ENCODE peak calls at places on chromosomes 16 and 17, in five cellular contexts. One of them, this sample, is unnamed.

GRCh38 chr16:30434852-30435251 is 5.0 kb upstream of the DCTPP1 start:
- DNase-seq in activated CD4-positive, alpha-beta T cell treated with anti-CD3 and anti-CD28 coated beads for 1 hour: no peak
- DNase-seq in activated CD8-positive, alpha-beta memory T cell treated with anti-CD3 and anti-CD28 coated beads, Interleukin-2, amount 50 U/mL, for 4 hours: no peak
- DNase-seq in Right ventricle myocardium superior: no peak
- DNase-seq in EL: no peak
- DNase-seq in this sample: no peak

GRCh38 chr16:50246299-50247122 is 19.8 kb upstream of the ADCY7 start:
- DNase-seq in activated CD4-positive, alpha-beta T cell treated with anti-CD3 and anti-CD28 coated beads for 1 hour: no peak
- DNase-seq in activated CD8-positive, alpha-beta memory T cell treated with anti-CD3 and anti-CD28 coated beads, Interleukin-2, amount 50 U/mL, for 4 hours: no peak
- DNase-seq in Right ventricle myocardium superior: no peak
- DNase-seq in EL: no peak
- DNase-seq in this sample: peak

GRCh38 chr16:15961060-15961511 is 11.7 kb downstream of the ABCC1 start:
- DNase-seq in activated CD4-positive, alpha-beta T cell treated with anti-CD3 and anti-CD28 coated beads for 1 hour: peak
- DNase-seq in activated CD8-positive, alpha-beta memory T cell treated with anti-CD3 and anti-CD28 coated beads, Interleukin-2, amount 50 U/mL, for 4 hours: peak
- DNase-seq in Right ventricle myocardium superior: no peak
- DNase-seq in EL: no peak
- DNase-seq in this sample: no peak

GRCh38 chr16:17633146-17633966 is 162.6 kb upstream of the XYLT1 start:
- DNase-seq in activated CD4-positive, alpha-beta T cell treated with anti-CD3 and anti-CD28 coated beads for 1 hour: no peak
- DNase-seq in activated CD8-positive, alpha-beta memory T cell treated with anti-CD3 and anti-CD28 coated beads, Interleukin-2, amount 50 U/mL, for 4 hours: no peak
- DNase-seq in Right ventricle myocardium superior: no peak
- DNase-seq in EL: no peak
- DNase-seq in this sample: no peak

GRCh38 chr17:15361151-15361550 is 19.8 kb upstream of the TEKT3 start:
- DNase-seq in activated CD4-positive, alpha-beta T cell treated with anti-CD3 and anti-CD28 coated beads for 1 hour: no peak
- DNase-seq in activated CD8-positive, alpha-beta memory T cell treated with anti-CD3 and anti-CD28 coated beads, Interleukin-2, amount 50 U/mL, for 4 hours: no peak
- DNase-seq in Right ventricle myocardium superior: no peak
- DNase-seq in EL: peak
- DNase-seq in this sample: no peak

GRCh38 chr16:15907863-15908478 is 19.6 kb upstream of the CEP20 start:
- DNase-seq in activated CD4-positive, alpha-beta T cell treated with anti-CD3 and anti-CD28 coated beads for 1 hour: no peak
- DNase-seq in activated CD8-positive, alpha-beta memory T cell treated with anti-CD3 and anti-CD28 coated beads, Interleukin-2, amount 50 U/mL, for 4 hours: peak
- DNase-seq in Right ventricle myocardium superior: no peak
- DNase-seq in EL: peak
- DNase-seq in this sample: peak

GRCh38 chr16:8605554-8605953 is 15.2 kb upstream of the TMEM114 start:
- DNase-seq in activated CD4-positive, alpha-beta T cell treated with anti-CD3 and anti-CD28 coated beads for 1 hour: no peak
- DNase-seq in activated CD8-positive, alpha-beta memory T cell treated with anti-CD3 and anti-CD28 coated beads, Interleukin-2, amount 50 U/mL, for 4 hours: no peak
- DNase-seq in Right ventricle myocardium superior: no peak
- DNase-seq in EL: no peak
- DNase-seq in this sample: no peak

GRCh38 chr17:13920413-13920812 is 148.9 kb upstream of the COX10 start:
- DNase-seq in activated CD4-positive, alpha-beta T cell treated with anti-CD3 and anti-CD28 coated beads for 1 hour: no peak
- DNase-seq in activated CD8-positive, alpha-beta memory T cell treated with anti-CD3 and anti-CD28 coated beads, Interleukin-2, amount 50 U/mL, for 4 hours: no peak
- DNase-seq in Right ventricle myocardium superior: no peak
- DNase-seq in EL: no peak
- DNase-seq in this sample: no peak

GRCh38 chr17:35889818-35890773 is 9.9 kb upstream of the CCL5 start:
- DNase-seq in activated CD4-positive, alpha-beta T cell treated with anti-CD3 and anti-CD28 coated beads for 1 hour: no peak
- DNase-seq in activated CD8-positive, alpha-beta memory T cell treated with anti-CD3 and anti-CD28 coated beads, Interleukin-2, amount 50 U/mL, for 4 hours: no peak
- DNase-seq in Right ventricle myocardium superior: no peak
- DNase-seq in EL: peak
- DNase-seq in this sample: no peak

GRCh38 chr16:21608647-21609328 is 9.4 kb downstream of the METTL9 start:
- DNase-seq in activated CD4-positive, alpha-beta T cell treated with anti-CD3 and anti-CD28 coated beads for 1 hour: no peak
- DNase-seq in activated CD8-positive, alpha-beta memory T cell treated with anti-CD3 and anti-CD28 coated beads, Interleukin-2, amount 50 U/mL, for 4 hours: no peak
- DNase-seq in Right ventricle myocardium superior: no peak
- DNase-seq in EL: no peak
- DNase-seq in this sample: no peak

GRCh38 chr17:37818689-37819088 is 73.8 kb upstream of the HNF1B start:
- DNase-seq in activated CD4-positive, alpha-beta T cell treated with anti-CD3 and anti-CD28 coated beads for 1 hour: no peak
- DNase-seq in activated CD8-positive, alpha-beta memory T cell treated with anti-CD3 and anti-CD28 coated beads, Interleukin-2, amount 50 U/mL, for 4 hours: no peak
- DNase-seq in Right ventricle myocardium superior: no peak
- DNase-seq in EL: peak
- DNase-seq in this sample: no peak

GRCh38 chr16:85029981-85030381 is 2.4 kb downstream of the KIAA0513 start:
- DNase-seq in activated CD4-positive, alpha-beta T cell treated with anti-CD3 and anti-CD28 coated beads for 1 hour: no peak
- DNase-seq in activated CD8-positive, alpha-beta memory T cell treated with anti-CD3 and anti-CD28 coated beads, Interleukin-2, amount 50 U/mL, for 4 hours: no peak
- DNase-seq in Right ventricle myocardium superior: no peak
- DNase-seq in EL: no peak
- DNase-seq in this sample: no peak

GRCh38 chr16:64892843-64893242 is 229.0 kb downstream of the CDH11 start:
- DNase-seq in activated CD4-positive, alpha-beta T cell treated with anti-CD3 and anti-CD28 coated beads for 1 hour: no peak
- DNase-seq in activated CD8-positive, alpha-beta memory T cell treated with anti-CD3 and anti-CD28 coated beads, Interleukin-2, amount 50 U/mL, for 4 hours: no peak
- DNase-seq in Right ventricle myocardium superior: no peak
- DNase-seq in EL: peak
- DNase-seq in this sample: no peak

GRCh38 chr17:21263351-21263750 is 10.1 kb upstream of the NATD1 start:
- DNase-seq in activated CD4-positive, alpha-beta T cell treated with anti-CD3 and anti-CD28 coated beads for 1 hour: no peak
- DNase-seq in activated CD8-positive, alpha-beta memory T cell treated with anti-CD3 and anti-CD28 coated beads, Interleukin-2, amount 50 U/mL, for 4 hours: no peak
- DNase-seq in Right ventricle myocardium superior: no peak
- DNase-seq in EL: peak
- DNase-seq in this sample: no peak

GRCh38 chr17:561118-561517 is 153.5 kb downstream of the VPS53 start:
- DNase-seq in activated CD4-positive, alpha-beta T cell treated with anti-CD3 and anti-CD28 coated beads for 1 hour: no peak
- DNase-seq in activated CD8-positive, alpha-beta memory T cell treated with anti-CD3 and anti-CD28 coated beads, Interleukin-2, amount 50 U/mL, for 4 hours: no peak
- DNase-seq in Right ventricle myocardium superior: no peak
- DNase-seq in EL: peak
- DNase-seq in this sample: no peak

GRCh38 chr17:76363107-76363801 is 9.5 kb upstream of the PRPSAP1 start:
- DNase-seq in activated CD4-positive, alpha-beta T cell treated with anti-CD3 and anti-CD28 coated beads for 1 hour: no peak
- DNase-seq in activated CD8-positive, alpha-beta memory T cell treated with anti-CD3 and anti-CD28 coated beads, Interleukin-2, amount 50 U/mL, for 4 hours: no peak
- DNase-seq in Right ventricle myocardium superior: no peak
- DNase-seq in EL: no peak
- DNase-seq in this sample: no peak

GRCh38 chr17:58249270-58250133 is 11.1 kb downstream of the LPO start:
- DNase-seq in activated CD4-positive, alpha-beta T cell treated with anti-CD3 and anti-CD28 coated beads for 1 hour: peak
- DNase-seq in activated CD8-positive, alpha-beta memory T cell treated with anti-CD3 and anti-CD28 coated beads, Interleukin-2, amount 50 U/mL, for 4 hours: peak
- DNase-seq in Right ventricle myocardium superior: peak
- DNase-seq in EL: peak
- DNase-seq in this sample: peak

GRCh38 chr16:79402920-79403319 is 197.6 kb downstream of the MAF start:
- DNase-seq in activated CD4-positive, alpha-beta T cell treated with anti-CD3 and anti-CD28 coated beads for 1 hour: no peak
- DNase-seq in activated CD8-positive, alpha-beta memory T cell treated with anti-CD3 and anti-CD28 coated beads, Interleukin-2, amount 50 U/mL, for 4 hours: no peak
- DNase-seq in Right ventricle myocardium superior: no peak
- DNase-seq in EL: no peak
- DNase-seq in this sample: no peak

GRCh38 chr17:36948717-36949460 is at the start of gene AATF:
- DNase-seq in activated CD4-positive, alpha-beta T cell treated with anti-CD3 and anti-CD28 coated beads for 1 hour: peak
- DNase-seq in activated CD8-positive, alpha-beta memory T cell treated with anti-CD3 and anti-CD28 coated beads, Interleukin-2, amount 50 U/mL, for 4 hours: peak
- DNase-seq in Right ventricle myocardium superior: peak
- DNase-seq in EL: peak
- DNase-seq in this sample: peak

GRCh38 chr16:61050547-61050946 is 985.7 kb downstream of the CDH8 start:
- DNase-seq in activated CD4-positive, alpha-beta T cell treated with anti-CD3 and anti-CD28 coated beads for 1 hour: no peak
- DNase-seq in activated CD8-positive, alpha-beta memory T cell treated with anti-CD3 and anti-CD28 coated beads, Interleukin-2, amount 50 U/mL, for 4 hours: no peak
- DNase-seq in Right ventricle myocardium superior: no peak
- DNase-seq in EL: no peak
- DNase-seq in this sample: no peak

GRCh38 chr17:8122391-8122922 is 1.4 kb downstream of the HES7 start:
- DNase-seq in activated CD4-positive, alpha-beta T cell treated with anti-CD3 and anti-CD28 coated beads for 1 hour: no peak
- DNase-seq in activated CD8-positive, alpha-beta memory T cell treated with anti-CD3 and anti-CD28 coated beads, Interleukin-2, amount 50 U/mL, for 4 hours: no peak
- DNase-seq in Right ventricle myocardium superior: no peak
- DNase-seq in EL: peak
- DNase-seq in this sample: no peak

GRCh38 chr16:84594725-84595038 is 23.2 kb downstream of the COTL1 start:
- DNase-seq in activated CD4-positive, alpha-beta T cell treated with anti-CD3 and anti-CD28 coated beads for 1 hour: no peak
- DNase-seq in activated CD8-positive, alpha-beta memory T cell treated with anti-CD3 and anti-CD28 coated beads, Interleukin-2, amount 50 U/mL, for 4 hours: no peak
- DNase-seq in Right ventricle myocardium superior: no peak
- DNase-seq in EL: no peak
- DNase-seq in this sample: no peak

GRCh38 chr17:17684901-17685774 is 3.9 kb downstream of the RAI1 start:
- DNase-seq in activated CD4-positive, alpha-beta T cell treated with anti-CD3 and anti-CD28 coated beads for 1 hour: no peak
- DNase-seq in activated CD8-positive, alpha-beta memory T cell treated with anti-CD3 and anti-CD28 coated beads, Interleukin-2, amount 50 U/mL, for 4 hours: no peak
- DNase-seq in Right ventricle myocardium superior: no peak
- DNase-seq in EL: no peak
- DNase-seq in this sample: no peak

GRCh38 chr16:73912311-73912710 is 384.3 kb upstream of the PSMD7 start:
- DNase-seq in activated CD4-positive, alpha-beta T cell treated with anti-CD3 and anti-CD28 coated beads for 1 hour: no peak
- DNase-seq in activated CD8-positive, alpha-beta memory T cell treated with anti-CD3 and anti-CD28 coated beads, Interleukin-2, amount 50 U/mL, for 4 hours: no peak
- DNase-seq in Right ventricle myocardium superior: no peak
- DNase-seq in EL: no peak
- DNase-seq in this sample: no peak

GRCh38 chr17:8997994-8998628 is 23.2 kb upstream of the NTN1 start:
- DNase-seq in activated CD4-positive, alpha-beta T cell treated with anti-CD3 and anti-CD28 coated beads for 1 hour: peak
- DNase-seq in activated CD8-positive, alpha-beta memory T cell treated with anti-CD3 and anti-CD28 coated beads, Interleukin-2, amount 50 U/mL, for 4 hours: peak
- DNase-seq in Right ventricle myocardium superior: peak
- DNase-seq in EL: peak
- DNase-seq in this sample: peak

GRCh38 chr16:83992624-83993023 is 24.6 kb downstream of the NECAB2 start:
- DNase-seq in activated CD4-positive, alpha-beta T cell treated with anti-CD3 and anti-CD28 coated beads for 1 hour: no peak
- DNase-seq in activated CD8-positive, alpha-beta memory T cell treated with anti-CD3 and anti-CD28 coated beads, Interleukin-2, amount 50 U/mL, for 4 hours: no peak
- DNase-seq in Right ventricle myocardium superior: peak
- DNase-seq in EL: peak
- DNase-seq in this sample: no peak

GRCh38 chr17:61415374-61416210 is 15.9 kb downstream of the TBX2 start:
- DNase-seq in activated CD4-positive, alpha-beta T cell treated with anti-CD3 and anti-CD28 coated beads for 1 hour: no peak
- DNase-seq in activated CD8-positive, alpha-beta memory T cell treated with anti-CD3 and anti-CD28 coated beads, Interleukin-2, amount 50 U/mL, for 4 hours: no peak
- DNase-seq in Right ventricle myocardium superior: no peak
- DNase-seq in EL: peak
- DNase-seq in this sample: no peak

GRCh38 chr17:71458322-71458721 is 662.5 kb upstream of the SOX9 start:
- DNase-seq in activated CD4-positive, alpha-beta T cell treated with anti-CD3 and anti-CD28 coated beads for 1 hour: no peak
- DNase-seq in activated CD8-positive, alpha-beta memory T cell treated with anti-CD3 and anti-CD28 coated beads, Interleukin-2, amount 50 U/mL, for 4 hours: no peak
- DNase-seq in Right ventricle myocardium superior: no peak
- DNase-seq in EL: no peak
- DNase-seq in this sample: no peak

GRCh38 chr16:70437017-70437581 is 1.8 kb downstream of the ST3GAL2 start:
- DNase-seq in activated CD4-positive, alpha-beta T cell treated with anti-CD3 and anti-CD28 coated beads for 1 hour: no peak
- DNase-seq in activated CD8-positive, alpha-beta memory T cell treated with anti-CD3 and anti-CD28 coated beads, Interleukin-2, amount 50 U/mL, for 4 hours: no peak
- DNase-seq in Right ventricle myocardium superior: no peak
- DNase-seq in EL: peak
- DNase-seq in this sample: no peak

GRCh38 chr17:20935740-20936139 is 107.1 kb downstream of the USP22 start:
- DNase-seq in activated CD4-positive, alpha-beta T cell treated with anti-CD3 and anti-CD28 coated beads for 1 hour: no peak
- DNase-seq in activated CD8-positive, alpha-beta memory T cell treated with anti-CD3 and anti-CD28 coated beads, Interleukin-2, amount 50 U/mL, for 4 hours: no peak
- DNase-seq in Right ventricle myocardium superior: no peak
- DNase-seq in EL: peak
- DNase-seq in this sample: no peak

GRCh38 chr16:23398987-23399805 is 53.8 kb downstream of the COG7 start:
- DNase-seq in activated CD4-positive, alpha-beta T cell treated with anti-CD3 and anti-CD28 coated beads for 1 hour: no peak
- DNase-seq in activated CD8-positive, alpha-beta memory T cell treated with anti-CD3 and anti-CD28 coated beads, Interleukin-2, amount 50 U/mL, for 4 hours: no peak
- DNase-seq in Right ventricle myocardium superior: peak
- DNase-seq in EL: no peak
- DNase-seq in this sample: no peak

GRCh38 chr17:6096201-6097004 is 26.2 kb downstream of the WSCD1 start:
- DNase-seq in activated CD4-positive, alpha-beta T cell treated with anti-CD3 and anti-CD28 coated beads for 1 hour: no peak
- DNase-seq in activated CD8-positive, alpha-beta memory T cell treated with anti-CD3 and anti-CD28 coated beads, Interleukin-2, amount 50 U/mL, for 4 hours: no peak
- DNase-seq in Right ventricle myocardium superior: no peak
- DNase-seq in EL: no peak
- DNase-seq in this sample: no peak

GRCh38 chr16:52469775-52470174 is 77.2 kb downstream of the TOX3 start:
- DNase-seq in activated CD4-positive, alpha-beta T cell treated with anti-CD3 and anti-CD28 coated beads for 1 hour: no peak
- DNase-seq in activated CD8-positive, alpha-beta memory T cell treated with anti-CD3 and anti-CD28 coated beads, Interleukin-2, amount 50 U/mL, for 4 hours: no peak
- DNase-seq in Right ventricle myocardium superior: no peak
- DNase-seq in EL: no peak
- DNase-seq in this sample: no peak

GRCh38 chr16:84948855-84949610 is 62.3 kb downstream of the ZDHHC7 start:
- DNase-seq in activated CD4-positive, alpha-beta T cell treated with anti-CD3 and anti-CD28 coated beads for 1 hour: no peak
- DNase-seq in activated CD8-positive, alpha-beta memory T cell treated with anti-CD3 and anti-CD28 coated beads, Interleukin-2, amount 50 U/mL, for 4 hours: no peak
- DNase-seq in Right ventricle myocardium superior: no peak
- DNase-seq in EL: no peak
- DNase-seq in this sample: no peak